ENCODE peak calls at places on chromosome 5, in five cellular contexts. F, C, V, Y and S are unnamed samples.

GRCh38 chr5:179287071-179287470 is 58.2 kb downstream of the ADAMTS2 start:
- DNase-seq in F (no peak), C (no peak), V (no peak), Y (no peak), S (no peak)

GRCh38 chr5:133145436-133146143 is 93.8 kb downstream of the HSPA4 start:
- DNase-seq in F (no peak), C (no peak), V (no peak), Y (no peak), S (no peak)

GRCh38 chr5:71910741-71911140 is 191.7 kb downstream of the CARTPT start:
- DNase-seq in F (no peak), C (no peak), V (no peak), Y (no peak), S (no peak)

GRCh38 chr5:179154991-179155955 is 95.1 kb downstream of the ZNF354C start:
- DNase-seq in F (no peak), C (no peak), V (no peak), Y (no peak), S (no peak)

GRCh38 chr5:68962632-68963484 is 131.0 kb upstream of the SLC30A5 start:
- DNase-seq in F (no peak), C (no peak), V (peak), Y (no peak), S (no peak)

GRCh38 chr5:82551840-82552385 is 273.8 kb upstream of the RPS23 start:
- DNase-seq in F (no peak), C (no peak), V (no peak), Y (no peak), S (no peak)

GRCh38 chr5:55173696-55174101 is 722 bp upstream of the CDC20B start:
- DNase-seq in F (no peak), C (no peak), V (no peak), Y (no peak), S (no peak)

GRCh38 chr5:169711826-169712225 is 74.8 kb downstream of the DOCK2 start:
- DNase-seq in F (no peak), C (no peak), V (no peak), Y (no peak), S (no peak)

GRCh38 chr5:127785098-127785927 is 82.1 kb downstream of the CCDC192 start:
- DNase-seq in F (peak), C (no peak), V (no peak), Y (no peak), S (no peak)

GRCh38 chr5:88824892-88825781 is 57.8 kb downstream of the MEF2C start:
- DNase-seq in F (no peak), C (no peak), V (no peak), Y (no peak), S (no peak)

GRCh38 chr5:168471785-168472184 is 14.5 kb upstream of the RARS1 start:
- DNase-seq in F (no peak), C (no peak), V (no peak), Y (no peak), S (no peak)